ENCODE peak calls at places on chromosomes 1 and 21, in eight cellular contexts. One of them, this sample, is unnamed. For H3K27me3 and H3K9me3, the result is how much of the 10 kb centered on the place peaks cover.

GRCh38 chr1:27872059-27872801 is at the start of gene THEMIS2:
- DNase-seq in fibroblast of lung: peak
- DNase-seq in aorta: peak
- DNase-seq in heart left ventricle: peak
- DNase-seq in CD4-positive, alpha-beta memory T cell: peak
- DNase-seq in stomach: peak
- DNase-seq in upper lobe of left lung: peak
- DNase-seq in Panc1: no peak
- DNase-seq in this sample: peak

GRCh38 chr1:179779645-179780272 is 36.7 kb downstream of the FAM163A start:
- DNase-seq in fibroblast of lung: peak
- DNase-seq in aorta: no peak
- DNase-seq in heart left ventricle: no peak
- DNase-seq in CD4-positive, alpha-beta memory T cell: no peak
- DNase-seq in stomach: no peak
- DNase-seq in upper lobe of left lung: no peak
- DNase-seq in Panc1: no peak
- DNase-seq in this sample: peak

GRCh38 chr1:17125756-17126237 is 6.5 kb upstream of the PADI2 start:
- DNase-seq in fibroblast of lung: peak
- DNase-seq in aorta: peak
- DNase-seq in heart left ventricle: peak
- DNase-seq in CD4-positive, alpha-beta memory T cell: peak
- DNase-seq in stomach: peak
- DNase-seq in upper lobe of left lung: peak
- DNase-seq in Panc1: peak
- DNase-seq in this sample: peak

GRCh38 chr21:36716836-36717235 is 17.9 kb downstream of the SIM2 start:
- DNase-seq in fibroblast of lung: no peak
- DNase-seq in aorta: no peak
- DNase-seq in heart left ventricle: no peak
- DNase-seq in CD4-positive, alpha-beta memory T cell: no peak
- DNase-seq in stomach: no peak
- DNase-seq in upper lobe of left lung: no peak
- DNase-seq in Panc1: no peak
- DNase-seq in this sample: no peak

GRCh38 chr1:149879556-149879955 is 19.8 kb upstream of the BOLA1 start:
- DNase-seq in fibroblast of lung: no peak
- DNase-seq in aorta: no peak
- DNase-seq in heart left ventricle: no peak
- DNase-seq in CD4-positive, alpha-beta memory T cell: peak
- DNase-seq in stomach: no peak
- DNase-seq in upper lobe of left lung: no peak
- DNase-seq in Panc1: no peak
- DNase-seq in this sample: no peak

GRCh38 chr21:14943636-14944035 is 121.2 kb downstream of the NRIP1 start:
- DNase-seq in fibroblast of lung: no peak
- DNase-seq in aorta: no peak
- DNase-seq in heart left ventricle: no peak
- DNase-seq in CD4-positive, alpha-beta memory T cell: no peak
- DNase-seq in stomach: no peak
- DNase-seq in upper lobe of left lung: no peak
- DNase-seq in Panc1: no peak
- DNase-seq in this sample: no peak

GRCh38 chr1:112954945-112955677 is 885 bp downstream of the SLC16A1 start:
- DNase-seq in fibroblast of lung: peak
- DNase-seq in aorta: peak
- DNase-seq in heart left ventricle: peak
- DNase-seq in CD4-positive, alpha-beta memory T cell: peak
- DNase-seq in stomach: peak
- DNase-seq in upper lobe of left lung: peak
- DNase-seq in Panc1: no peak
- DNase-seq in this sample: peak

GRCh38 chr1:207034208-207034607 is 1.7 kb upstream of the C1orf116 start:
- DNase-seq in fibroblast of lung: no peak
- DNase-seq in aorta: no peak
- DNase-seq in heart left ventricle: no peak
- DNase-seq in CD4-positive, alpha-beta memory T cell: no peak
- DNase-seq in stomach: no peak
- DNase-seq in upper lobe of left lung: no peak
- DNase-seq in Panc1: no peak
- DNase-seq in this sample: no peak

GRCh38 chr1:220222939-220223338 is 49.3 kb downstream of the RAB3GAP2 start:
- DNase-seq in fibroblast of lung: no peak
- DNase-seq in aorta: no peak
- DNase-seq in heart left ventricle: no peak
- DNase-seq in CD4-positive, alpha-beta memory T cell: no peak
- DNase-seq in stomach: no peak
- DNase-seq in upper lobe of left lung: no peak
- DNase-seq in Panc1: no peak
- DNase-seq in this sample: no peak

GRCh38 chr1:52477876-52478275 is 73.5 kb downstream of the PRPF38A start:
- DNase-seq in fibroblast of lung: no peak
- DNase-seq in aorta: no peak
- DNase-seq in heart left ventricle: no peak
- DNase-seq in CD4-positive, alpha-beta memory T cell: no peak
- DNase-seq in stomach: no peak
- DNase-seq in upper lobe of left lung: no peak
- DNase-seq in Panc1: no peak
- DNase-seq in this sample: no peak

GRCh38 chr1:72341661-72342060 is 59.3 kb upstream of the NEGR1 start:
- DNase-seq in fibroblast of lung: no peak
- DNase-seq in aorta: no peak
- DNase-seq in heart left ventricle: no peak
- DNase-seq in CD4-positive, alpha-beta memory T cell: no peak
- DNase-seq in stomach: no peak
- DNase-seq in upper lobe of left lung: no peak
- DNase-seq in Panc1: no peak
- DNase-seq in this sample: no peak

GRCh38 chr1:179036844-179037465 is 11.3 kb downstream of the FAM20B start:
- DNase-seq in fibroblast of lung: peak
- DNase-seq in aorta: no peak
- DNase-seq in heart left ventricle: no peak
- DNase-seq in CD4-positive, alpha-beta memory T cell: no peak
- DNase-seq in stomach: no peak
- DNase-seq in upper lobe of left lung: no peak
- DNase-seq in Panc1: no peak
- DNase-seq in this sample: no peak

GRCh38 chr1:14516974-14517812 is 81.3 kb upstream of the KAZN start:
- DNase-seq in fibroblast of lung: peak
- DNase-seq in aorta: no peak
- DNase-seq in heart left ventricle: no peak
- DNase-seq in CD4-positive, alpha-beta memory T cell: no peak
- DNase-seq in stomach: no peak
- DNase-seq in upper lobe of left lung: no peak
- DNase-seq in Panc1: no peak
- DNase-seq in this sample: peak

DNA sequence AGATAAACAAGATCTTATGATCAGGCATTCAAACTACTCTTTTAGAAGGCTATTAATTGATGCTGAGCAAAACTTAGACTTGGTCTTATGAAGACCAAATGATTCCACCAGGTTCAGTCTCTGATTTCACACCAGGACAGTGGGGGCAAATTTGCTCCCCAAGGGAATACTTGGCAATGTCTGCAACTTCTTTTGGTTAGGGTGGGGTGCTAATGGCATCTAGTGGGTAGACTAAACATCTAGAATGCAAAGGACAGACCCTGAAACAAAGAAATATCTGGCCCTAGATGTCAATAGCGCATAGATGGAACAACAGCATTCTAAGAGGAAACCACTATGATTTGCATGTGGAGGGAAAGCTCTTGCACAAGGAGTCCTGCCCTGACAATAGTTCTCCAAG is 30.6 kb downstream of the DPT start:
- DNase-seq in fibroblast of lung: no peak
- DNase-seq in aorta: no peak
- DNase-seq in heart left ventricle: no peak
- DNase-seq in CD4-positive, alpha-beta memory T cell: no peak
- DNase-seq in stomach: no peak
- DNase-seq in upper lobe of left lung: no peak
- DNase-seq in Panc1: no peak
- DNase-seq in this sample: no peak
- H3K27me3 ChIP-seq in fibroblast of lung: under half
- H3K27me3 ChIP-seq in aorta: under half
- H3K27me3 ChIP-seq in heart left ventricle: under half
- H3K27me3 ChIP-seq in CD4-positive, alpha-beta memory T cell: under half
- H3K27me3 ChIP-seq in stomach: under half
- H3K27me3 ChIP-seq in upper lobe of left lung: under half
- H3K27me3 ChIP-seq in Panc1: under half
- H3K27me3 ChIP-seq in this sample: under half

DNA sequence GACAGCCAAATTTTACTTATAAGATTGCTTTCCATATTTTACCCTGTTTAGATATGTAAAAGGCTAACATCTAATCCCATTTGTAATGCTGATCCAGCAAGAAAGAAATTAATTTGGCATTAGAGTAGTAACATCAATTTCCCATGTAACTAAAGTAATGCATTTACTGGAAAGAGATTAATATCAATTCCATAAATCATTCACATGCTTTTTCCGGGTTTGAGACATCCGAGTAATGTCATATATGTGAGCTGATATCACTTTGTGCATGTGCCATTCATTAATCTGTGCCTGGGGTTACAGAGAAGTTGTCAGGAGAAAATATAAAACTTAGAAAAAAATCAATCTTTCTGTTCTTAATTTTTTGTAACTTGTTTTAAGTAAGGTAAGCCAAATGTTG is 206.1 kb downstream of the AGBL4 start:
- DNase-seq in fibroblast of lung: no peak
- DNase-seq in aorta: no peak
- DNase-seq in heart left ventricle: no peak
- DNase-seq in CD4-positive, alpha-beta memory T cell: no peak
- DNase-seq in stomach: no peak
- DNase-seq in upper lobe of left lung: no peak
- DNase-seq in Panc1: no peak
- DNase-seq in this sample: no peak
- H3K9me3 ChIP-seq in fibroblast of lung: under half
- H3K9me3 ChIP-seq in aorta: under half
- H3K9me3 ChIP-seq in heart left ventricle: under half
- H3K9me3 ChIP-seq in CD4-positive, alpha-beta memory T cell: under half
- H3K9me3 ChIP-seq in stomach: under half
- H3K9me3 ChIP-seq in upper lobe of left lung: under half
- H3K9me3 ChIP-seq in Panc1: under half
- H3K9me3 ChIP-seq in this sample: under half

DNA sequence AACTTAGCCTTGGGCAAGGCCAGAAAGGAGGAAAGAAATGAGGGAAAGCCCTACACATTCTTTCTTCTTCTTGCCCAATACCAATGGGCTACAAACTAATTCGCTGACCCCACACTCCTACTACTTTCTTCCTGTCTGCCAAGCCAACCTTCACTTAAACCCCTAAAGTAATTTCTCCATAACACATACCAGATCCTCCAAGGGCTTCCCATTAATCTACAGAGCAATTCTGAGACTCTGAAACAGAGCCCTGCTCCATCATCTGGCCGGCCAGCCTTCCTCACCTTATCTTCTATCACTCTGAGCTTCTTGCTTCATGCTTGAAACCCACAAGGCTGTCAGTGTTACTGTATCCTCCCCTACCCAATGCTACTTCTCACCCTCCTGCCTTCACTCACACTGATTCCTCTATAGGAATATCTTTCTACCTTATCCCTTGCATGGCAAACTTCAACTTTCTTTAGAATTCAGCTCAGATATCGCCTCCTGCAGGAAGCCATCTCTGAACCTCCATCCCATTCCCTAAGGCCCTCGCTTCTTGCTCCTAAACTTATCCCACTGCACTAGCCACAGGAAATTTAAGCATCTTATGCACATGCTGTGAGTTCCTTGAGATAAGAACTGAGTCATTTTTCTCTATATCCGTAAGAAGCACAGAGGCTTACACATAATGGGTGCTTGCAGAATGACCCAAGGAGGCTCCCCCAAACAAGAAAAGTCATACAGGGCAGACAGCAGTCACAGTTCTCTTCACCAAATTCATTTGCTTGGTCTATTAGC is 81.9 kb downstream of the JAK1 start:
- DNase-seq in fibroblast of lung: peak
- DNase-seq in aorta: no peak
- DNase-seq in heart left ventricle: no peak
- DNase-seq in CD4-positive, alpha-beta memory T cell: no peak
- DNase-seq in stomach: no peak
- DNase-seq in upper lobe of left lung: no peak
- DNase-seq in Panc1: no peak
- DNase-seq in this sample: no peak
- H3K4me3 ChIP-seq in fibroblast of lung: no peak
- H3K4me3 ChIP-seq in aorta: no peak
- H3K4me3 ChIP-seq in heart left ventricle: no peak
- H3K4me3 ChIP-seq in CD4-positive, alpha-beta memory T cell: no peak
- H3K4me3 ChIP-seq in stomach: no peak
- H3K4me3 ChIP-seq in upper lobe of left lung: no peak
- H3K4me3 ChIP-seq in Panc1: no peak
- H3K4me3 ChIP-seq in this sample: no peak

GRCh38 chr21:42654179-42654912 is 925 bp downstream of the PDE9A start:
- DNase-seq in fibroblast of lung: no peak
- DNase-seq in aorta: no peak
- DNase-seq in heart left ventricle: no peak
- DNase-seq in CD4-positive, alpha-beta memory T cell: no peak
- DNase-seq in stomach: no peak
- DNase-seq in upper lobe of left lung: peak
- DNase-seq in Panc1: no peak
- DNase-seq in this sample: no peak

GRCh38 chr21:42655797-42656770 is 2.7 kb downstream of the PDE9A start:
- DNase-seq in fibroblast of lung: no peak
- DNase-seq in aorta: no peak
- DNase-seq in heart left ventricle: no peak
- DNase-seq in CD4-positive, alpha-beta memory T cell: no peak
- DNase-seq in stomach: no peak
- DNase-seq in upper lobe of left lung: no peak
- DNase-seq in Panc1: no peak
- DNase-seq in this sample: no peak

GRCh38 chr21:42653492-42654061 is at the start of gene PDE9A:
- DNase-seq in fibroblast of lung: no peak
- DNase-seq in aorta: peak
- DNase-seq in heart left ventricle: no peak
- DNase-seq in CD4-positive, alpha-beta memory T cell: no peak
- DNase-seq in stomach: no peak
- DNase-seq in upper lobe of left lung: no peak
- DNase-seq in Panc1: no peak
- DNase-seq in this sample: no peak

GRCh38 chr21:42656872-42657271 is 3.5 kb downstream of the PDE9A start:
- DNase-seq in fibroblast of lung: no peak
- DNase-seq in aorta: no peak
- DNase-seq in heart left ventricle: no peak
- DNase-seq in CD4-positive, alpha-beta memory T cell: no peak
- DNase-seq in stomach: no peak
- DNase-seq in upper lobe of left lung: no peak
- DNase-seq in Panc1: no peak
- DNase-seq in this sample: no peak

GRCh38 chr21:42654913-42655796 is 1.7 kb downstream of the PDE9A start:
- DNase-seq in fibroblast of lung: no peak
- DNase-seq in aorta: no peak
- DNase-seq in heart left ventricle: no peak
- DNase-seq in CD4-positive, alpha-beta memory T cell: no peak
- DNase-seq in stomach: no peak
- DNase-seq in upper lobe of left lung: no peak
- DNase-seq in Panc1: no peak
- DNase-seq in this sample: no peak
- H3K27me3 ChIP-seq in fibroblast of lung: under half
- H3K27me3 ChIP-seq in aorta: under half
- H3K27me3 ChIP-seq in heart left ventricle: under half
- H3K27me3 ChIP-seq in CD4-positive, alpha-beta memory T cell: under half
- H3K27me3 ChIP-seq in stomach: under half
- H3K27me3 ChIP-seq in upper lobe of left lung: under half
- H3K27me3 ChIP-seq in Panc1: under half
- H3K27me3 ChIP-seq in this sample: under half